ENCODE peak calls at places on chromosomes 2 and 18, in six cellular contexts. I is choroid plexus epithelial cell, M is GM03348, N is mammary epithelial cell, R is GM23248, W is endothelial cell of umbilical vein. F is an unnamed sample.
A peak's percentile ranks its signal among the peaks of the same experiment; 100 is the strongest.

GRCh38 chr18:72119082-72119481 is 425.1 kb downstream of the CBLN2 start:
- DNase-seq in I (no peak), M (no peak), N (no peak), R (no peak), W (no peak), F (no peak)

GRCh38 chr2:75055820-75056675 is 97.6 kb downstream of the POLE4 start:
- DNase-seq in I (peak; percentile 7), M (peak; percentile 63), N (no peak), R (peak; percentile 75), W (no peak), F (peak; percentile 24)

GRCh38 chr18:73785276-73785675 is 362.4 kb downstream of the FBXO15 start:
- DNase-seq in I (peak; percentile 81), M (peak; percentile 29), N (peak; percentile 53), R (peak; percentile 9), W (no peak), F (peak; percentile 64)

GRCh38 chr2:8552264-8552913 is 129.5 kb upstream of the ID2 start:
- DNase-seq in I (no peak), M (no peak), N (no peak), R (no peak), W (no peak), F (no peak)

GRCh38 chr2:233356546-233357308 is 2.4 kb downstream of the DGKD start:
- DNase-seq in I (no peak), M (no peak), N (no peak), R (no peak), W (no peak), F (no peak)

GRCh38 chr2:64201086-64201627 is 56.9 kb upstream of the PELI1 start:
- DNase-seq in I (peak; percentile 55), M (peak; percentile 18), N (no peak), R (peak; percentile 11), W (no peak), F (peak; percentile 32)

GRCh38 chr2:145075454-145076062 is 555.6 kb upstream of the ZEB2 start:
- DNase-seq in I (peak; percentile 47), M (peak; percentile 19), N (no peak), R (no peak), W (no peak), F (peak; percentile 60)

GRCh38 chr18:80109676-80110078 is 615 bp downstream of the ADNP2 start:
- DNase-seq in I (peak; percentile 53), M (peak; percentile 89), N (peak; percentile 50), R (peak; percentile 73), W (peak; percentile 51), F (peak; percentile 79)

GRCh38 chr18:57802869-57803118 is 321 bp downstream of the ATP8B1 start:
- DNase-seq in I (no peak), M (peak; percentile 15), N (no peak), R (no peak), W (no peak), F (no peak)

GRCh38 chr2:84526562-84526961 is 10.3 kb downstream of the DNAH6 start:
- DNase-seq in I (peak; percentile 31), M (peak; percentile 11), N (no peak), R (peak; percentile 40), W (no peak), F (peak; percentile 54)

GRCh38 chr2:127675335-127676261 is at the start of gene LIMS2:
- DNase-seq in I (peak; percentile 20), M (peak; percentile 90), N (no peak), R (peak; percentile 86), W (peak; percentile 36), F (peak; percentile 68)

GRCh38 chr2:10668402-10669012 is 21.3 kb downstream of the NOL10 start:
- DNase-seq in I (peak; percentile 81), M (peak; percentile 52), N (peak; percentile 39), R (peak; percentile 67), W (peak; percentile 82), F (peak; percentile 90)